ENCODE peak calls at places on chromosome 10, in seven cellular contexts. One of them, this sample, is unnamed.

GRCh38 chr10:17348111-17349008 is 106.0 kb downstream of the ST8SIA6 start:
- DNase-seq in HCT116: peak
- DNase-seq in NCI-H1048: peak
- DNase-seq in choroid plexus epithelial cell: peak
- DNase-seq in activated T-helper 1 cell treated with anti-CD3 and anti-CD28 coated beads, Interleukin-2, amount 50 U/mL, for 16 hours: no peak
- DNase-seq in small intestine: peak
- DNase-seq in brain microvascular endothelial cell: peak
- DNase-seq in this sample: no peak

GRCh38 chr10:110214380-110214826 is 7.0 kb downstream of the MXI1 start:
- DNase-seq in HCT116: no peak
- DNase-seq in NCI-H1048: no peak
- DNase-seq in choroid plexus epithelial cell: no peak
- DNase-seq in activated T-helper 1 cell treated with anti-CD3 and anti-CD28 coated beads, Interleukin-2, amount 50 U/mL, for 16 hours: no peak
- DNase-seq in small intestine: no peak
- DNase-seq in brain microvascular endothelial cell: no peak
- DNase-seq in this sample: no peak

GRCh38 chr10:112799726-112800510 is 150.1 kb upstream of the TCF7L2 start:
- DNase-seq in HCT116: no peak
- DNase-seq in NCI-H1048: no peak
- DNase-seq in choroid plexus epithelial cell: no peak
- DNase-seq in activated T-helper 1 cell treated with anti-CD3 and anti-CD28 coated beads, Interleukin-2, amount 50 U/mL, for 16 hours: no peak
- DNase-seq in small intestine: no peak
- DNase-seq in brain microvascular endothelial cell: no peak
- DNase-seq in this sample: no peak

GRCh38 chr10:30219977-30220751 is 128.9 kb downstream of the MTPAP start:
- DNase-seq in HCT116: no peak
- DNase-seq in NCI-H1048: no peak
- DNase-seq in choroid plexus epithelial cell: peak
- DNase-seq in activated T-helper 1 cell treated with anti-CD3 and anti-CD28 coated beads, Interleukin-2, amount 50 U/mL, for 16 hours: no peak
- DNase-seq in small intestine: no peak
- DNase-seq in brain microvascular endothelial cell: peak
- DNase-seq in this sample: no peak

GRCh38 chr10:47358457-47358856 is 10.3 kb downstream of the RBP3 start:
- DNase-seq in HCT116: no peak
- DNase-seq in NCI-H1048: no peak
- DNase-seq in choroid plexus epithelial cell: no peak
- DNase-seq in activated T-helper 1 cell treated with anti-CD3 and anti-CD28 coated beads, Interleukin-2, amount 50 U/mL, for 16 hours: no peak
- DNase-seq in small intestine: no peak
- DNase-seq in brain microvascular endothelial cell: no peak
- DNase-seq in this sample: no peak

GRCh38 chr10:44974628-44975431 is 3.8 kb downstream of the DEPP1 start:
- DNase-seq in HCT116: peak
- DNase-seq in NCI-H1048: no peak
- DNase-seq in choroid plexus epithelial cell: peak
- DNase-seq in activated T-helper 1 cell treated with anti-CD3 and anti-CD28 coated beads, Interleukin-2, amount 50 U/mL, for 16 hours: peak
- DNase-seq in small intestine: peak
- DNase-seq in brain microvascular endothelial cell: peak
- DNase-seq in this sample: peak

GRCh38 chr10:120336910-120337540 is 120.0 kb upstream of the PLPP4 start:
- DNase-seq in HCT116: peak
- DNase-seq in NCI-H1048: peak
- DNase-seq in choroid plexus epithelial cell: peak
- DNase-seq in activated T-helper 1 cell treated with anti-CD3 and anti-CD28 coated beads, Interleukin-2, amount 50 U/mL, for 16 hours: peak
- DNase-seq in small intestine: peak
- DNase-seq in brain microvascular endothelial cell: peak
- DNase-seq in this sample: peak

GRCh38 chr10:117408436-117409384 is 33.5 kb upstream of the PDZD8 start:
- DNase-seq in HCT116: no peak
- DNase-seq in NCI-H1048: no peak
- DNase-seq in choroid plexus epithelial cell: no peak
- DNase-seq in activated T-helper 1 cell treated with anti-CD3 and anti-CD28 coated beads, Interleukin-2, amount 50 U/mL, for 16 hours: no peak
- DNase-seq in small intestine: no peak
- DNase-seq in brain microvascular endothelial cell: no peak
- DNase-seq in this sample: no peak

GRCh38 chr10:106942035-106942662 is 222.4 kb downstream of the SORCS1 start:
- DNase-seq in HCT116: no peak
- DNase-seq in NCI-H1048: no peak
- DNase-seq in choroid plexus epithelial cell: no peak
- DNase-seq in activated T-helper 1 cell treated with anti-CD3 and anti-CD28 coated beads, Interleukin-2, amount 50 U/mL, for 16 hours: no peak
- DNase-seq in small intestine: no peak
- DNase-seq in brain microvascular endothelial cell: no peak
- DNase-seq in this sample: no peak

GRCh38 chr10:60531006-60531405 is 141.3 kb upstream of the ANK3 start:
- DNase-seq in HCT116: no peak
- DNase-seq in NCI-H1048: no peak
- DNase-seq in choroid plexus epithelial cell: no peak
- DNase-seq in activated T-helper 1 cell treated with anti-CD3 and anti-CD28 coated beads, Interleukin-2, amount 50 U/mL, for 16 hours: no peak
- DNase-seq in small intestine: no peak
- DNase-seq in brain microvascular endothelial cell: no peak
- DNase-seq in this sample: no peak

GRCh38 chr10:84938117-84938905 is 609.9 kb downstream of the CCSER2 start:
- DNase-seq in HCT116: no peak
- DNase-seq in NCI-H1048: no peak
- DNase-seq in choroid plexus epithelial cell: no peak
- DNase-seq in activated T-helper 1 cell treated with anti-CD3 and anti-CD28 coated beads, Interleukin-2, amount 50 U/mL, for 16 hours: no peak
- DNase-seq in small intestine: no peak
- DNase-seq in brain microvascular endothelial cell: no peak
- DNase-seq in this sample: no peak

GRCh38 chr10:90959826-90960225 is 38.9 kb upstream of the ANKRD1 start:
- DNase-seq in HCT116: no peak
- DNase-seq in NCI-H1048: no peak
- DNase-seq in choroid plexus epithelial cell: peak
- DNase-seq in activated T-helper 1 cell treated with anti-CD3 and anti-CD28 coated beads, Interleukin-2, amount 50 U/mL, for 16 hours: no peak
- DNase-seq in small intestine: no peak
- DNase-seq in brain microvascular endothelial cell: no peak
- DNase-seq in this sample: no peak

GRCh38 chr10:67978749-67979148 is 94.3 kb downstream of the SIRT1 start:
- DNase-seq in HCT116: no peak
- DNase-seq in NCI-H1048: no peak
- DNase-seq in choroid plexus epithelial cell: no peak
- DNase-seq in activated T-helper 1 cell treated with anti-CD3 and anti-CD28 coated beads, Interleukin-2, amount 50 U/mL, for 16 hours: no peak
- DNase-seq in small intestine: no peak
- DNase-seq in brain microvascular endothelial cell: no peak
- DNase-seq in this sample: no peak

GRCh38 chr10:59099536-59099935 is 76.9 kb upstream of the PHYHIPL start:
- DNase-seq in HCT116: no peak
- DNase-seq in NCI-H1048: no peak
- DNase-seq in choroid plexus epithelial cell: no peak
- DNase-seq in activated T-helper 1 cell treated with anti-CD3 and anti-CD28 coated beads, Interleukin-2, amount 50 U/mL, for 16 hours: no peak
- DNase-seq in small intestine: no peak
- DNase-seq in brain microvascular endothelial cell: no peak
- DNase-seq in this sample: no peak